ENCODE peak calls at places on chromosomes 13 and 19, in ten cellular contexts. V is PC-3, J is A673, X is WERI-Rb-1, C is astrocyte, T is body of pancreas, A is foreskin fibroblast, H is adrenal gland, G is left ventricle myocardium inferior, N is lower leg skin. W is an unnamed sample.
A peak's percentile ranks its signal among the peaks of the same experiment; 100 is the strongest.

GRCh38 chr19:1748703-1749341 is 4.5 kb upstream of the ONECUT3 start:
- DNase-seq in V (no peak), X (no peak), J (no peak), H (no peak), C (no peak), T (no peak), A (no peak), N (no peak), G (no peak), W (no peak)

GRCh38 chr13:112875627-112876026 is 93.4 kb upstream of the MCF2L start:
- DNase-seq in N (peak; percentile 74), H (no peak), C (no peak), A (no peak), J (no peak), T (no peak), X (peak; percentile 15), G (peak; percentile 0), V (no peak), W (no peak)

GRCh38 chr13:108785844-108786243 is 156.4 kb downstream of the MYO16 start:
- DNase-seq in J (no peak), V (no peak), H (no peak), N (no peak), T (no peak), G (no peak), C (no peak), X (no peak), A (no peak), W (no peak)

GRCh38 chr19:49896863-49897621 is at the start of gene IL4I1:
- DNase-seq in C (peak; percentile 16), A (no peak), N (no peak), T (no peak), X (no peak), J (no peak), V (no peak), G (no peak), H (no peak), W (no peak)

GRCh38 chr13:25847145-25847544 is 204.7 kb downstream of the SHISA2 start:
- DNase-seq in N (no peak), C (no peak), J (no peak), A (no peak), T (no peak), H (no peak), V (no peak), X (no peak), G (no peak), W (no peak)

GRCh38 chr19:13554506-13555235 is 48.4 kb upstream of the CACNA1A start:
- DNase-seq in T (no peak), H (no peak), C (no peak), G (no peak), X (no peak), N (no peak), A (no peak), V (no peak), J (no peak), W (no peak)

GRCh38 chr19:13195678-13196077 is 45.5 kb downstream of the IER2 start:
- DNase-seq in H (no peak), V (no peak), C (no peak), G (no peak), J (no peak), X (peak; percentile 85), T (peak; percentile 83), A (no peak), N (no peak), W (no peak)

GRCh38 chr13:111241862-111242261 is 78.6 kb upstream of the TEX29 start:
- DNase-seq in G (no peak), V (no peak), X (no peak), T (no peak), H (no peak), A (no peak), C (no peak), J (no peak), N (no peak), W (no peak)

GRCh38 chr19:13974073-13974472 is 21.8 kb downstream of the DCAF15 start:
- DNase-seq in N (no peak), C (no peak), X (peak; percentile 76), T (no peak), J (peak; percentile 42), V (peak; percentile 27), G (no peak), H (no peak), A (no peak), W (no peak)

GRCh38 chr19:19624032-19624570 is 3.9 kb downstream of the LPAR2 start:
- DNase-seq in X (no peak), C (no peak), T (no peak), V (no peak), A (no peak), J (no peak), N (no peak), G (no peak), H (no peak), W (no peak)

GRCh38 chr13:98543380-98544104 is 33.4 kb downstream of the STK24 start:
- DNase-seq in N (no peak), G (no peak), V (no peak), H (no peak), T (no peak), C (no peak), A (no peak), J (no peak), X (no peak), W (no peak)

GRCh38 chr13:24183741-24184182 is 23.2 kb downstream of the SPATA13 start:
- DNase-seq in C (no peak), J (no peak), X (no peak), T (peak; percentile 81), A (no peak), N (no peak), V (no peak), G (no peak), H (peak; percentile 65), W (no peak)

DNA sequence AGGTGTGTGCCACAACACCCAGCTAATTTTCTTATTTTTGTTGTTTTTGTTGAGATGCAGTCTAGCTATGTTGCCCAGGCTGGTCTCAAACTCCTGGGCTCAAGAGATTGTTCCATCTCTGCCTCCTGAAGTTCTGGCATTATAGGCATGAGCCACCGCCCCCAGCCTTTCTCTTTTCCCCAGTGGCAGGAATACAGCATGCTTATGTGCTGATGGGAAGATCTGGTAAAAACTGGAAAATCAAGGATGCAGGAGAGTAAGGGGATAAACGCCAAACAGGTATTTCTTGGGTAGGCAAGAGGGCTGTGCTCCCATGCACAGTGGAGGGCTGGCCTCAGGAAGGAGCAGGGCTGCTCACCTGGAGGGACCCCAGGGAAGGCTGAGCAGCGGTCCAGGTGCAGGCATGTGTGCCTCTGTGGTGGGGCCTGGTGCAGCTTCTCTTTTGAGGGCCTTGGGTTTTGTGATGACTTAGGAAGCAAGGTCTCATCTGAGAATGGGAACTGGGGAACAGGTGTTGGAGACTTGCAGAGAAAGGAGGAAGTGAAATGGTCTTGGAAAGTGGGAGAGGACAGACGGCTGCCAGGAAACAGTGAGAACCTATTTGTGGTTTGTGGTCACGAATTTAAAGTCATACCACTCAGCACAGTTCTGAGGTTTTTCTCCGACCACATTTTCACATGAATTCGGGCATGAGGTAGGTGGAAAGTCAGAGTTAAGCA is 106.5 kb downstream of the TEX26 start:
- DNase-seq in J (no peak), C (peak; percentile 95), V (peak; percentile 63), X (no peak), N (peak; percentile 58), G (no peak), A (no peak), H (no peak), T (no peak), W (peak; percentile 42)
- TF ChIP-seq CTCF in J (no peak), C (no peak), V (no peak), X (no peak), N (no peak), G (no peak), A (no peak), H (no peak), T (no peak), W (no peak)

DNA sequence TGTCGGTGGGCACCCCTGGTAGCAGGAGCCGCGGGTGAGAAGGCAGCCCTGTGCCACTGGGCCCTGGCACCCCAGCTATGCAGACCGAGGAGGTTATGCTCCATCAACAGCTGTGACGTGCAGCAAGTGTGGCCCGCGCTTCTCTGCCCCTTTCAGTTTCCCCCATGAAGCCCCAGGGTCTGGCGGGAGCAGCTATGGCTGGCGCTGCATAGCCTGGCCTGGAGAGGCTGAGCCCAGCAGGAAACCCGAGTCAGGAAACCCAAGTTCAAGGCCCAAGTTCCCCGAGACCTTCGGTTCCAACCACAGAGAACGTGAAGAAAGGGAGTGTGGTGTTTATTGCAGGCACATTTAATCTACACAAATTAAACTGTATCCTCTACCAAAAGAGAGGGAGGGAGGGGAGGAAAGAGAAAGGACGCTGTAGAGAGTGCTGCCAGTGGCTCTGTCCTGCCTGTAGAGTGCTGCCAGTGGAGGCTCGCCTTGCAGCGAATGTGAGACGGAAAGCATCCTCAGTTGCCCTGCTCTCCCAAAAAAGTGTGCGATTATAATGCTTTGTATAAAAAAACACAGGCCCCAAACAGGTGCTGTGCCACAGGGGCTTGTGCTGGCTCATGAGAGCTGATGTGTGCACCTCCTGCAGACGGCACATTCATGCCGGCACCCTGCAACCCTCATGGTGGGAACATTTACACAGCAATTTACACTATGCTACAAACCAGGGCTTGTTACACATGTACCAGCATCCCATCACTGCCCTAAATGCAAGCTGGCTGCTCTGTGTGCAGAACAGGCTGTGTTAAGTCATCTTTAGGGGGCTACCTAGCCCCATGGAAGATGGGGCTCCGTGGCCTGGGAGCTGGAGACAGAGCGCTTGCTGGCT is 16.3 kb downstream of the POP4 start:
- DNase-seq in A (no peak), G (no peak), C (no peak), N (no peak), T (no peak), X (no peak), J (no peak), V (peak; percentile 12), H (no peak), W (no peak)
- H3K4me3 ChIP-seq in A (no peak overlapping the region), G (no peak overlapping the region), C (no peak overlapping the region), N (no peak overlapping the region), T (no peak overlapping the region), X (no peak overlapping the region), J (no peak overlapping the region), V (no peak overlapping the region), H (no peak overlapping the region), W (no peak overlapping the region)

DNA sequence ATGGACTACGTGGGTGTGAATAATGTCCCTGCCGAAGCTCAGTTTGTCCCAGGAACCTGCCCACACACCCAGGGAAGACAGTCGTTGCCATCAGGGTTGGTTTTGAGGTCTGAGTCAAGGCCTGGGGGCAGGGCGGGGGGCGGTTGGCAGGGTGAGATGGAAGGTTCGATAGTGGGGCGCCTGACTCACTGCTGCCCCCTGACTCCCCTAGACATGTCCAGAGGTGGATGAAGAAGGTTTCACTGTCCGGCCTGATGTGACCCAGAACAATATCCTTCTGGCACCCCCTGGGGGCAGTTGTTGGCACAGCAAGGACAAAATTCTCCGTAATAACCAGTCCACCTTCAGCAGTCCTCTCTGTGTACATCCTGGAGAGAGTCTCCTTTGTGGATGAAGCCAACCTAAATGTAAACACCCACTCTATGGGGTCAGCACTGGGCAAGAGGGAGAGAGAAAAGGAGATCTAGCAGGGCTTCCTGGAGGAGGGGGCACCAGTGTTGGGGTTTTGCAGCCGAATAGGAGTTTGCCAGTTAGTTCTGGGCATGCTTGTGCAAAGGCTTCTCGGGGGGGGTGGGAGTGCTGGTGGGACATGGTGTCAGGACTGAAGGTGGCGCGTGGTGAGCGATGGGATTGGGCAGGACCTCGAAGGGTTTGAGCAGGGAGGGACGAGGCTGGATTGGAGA is 19.6 kb upstream of the B3GNT3 start:
- DNase-seq in J (no peak), V (peak; percentile 74), X (peak; percentile 37), G (no peak), T (peak; percentile 25), H (no peak), N (no peak), A (no peak), C (no peak), W (no peak)
- TF ChIP-seq CTCF in J (peak; percentile 61), V (peak; percentile 86), X (peak; percentile 58), G (peak; percentile 43), T (peak; percentile 27), H (peak; percentile 23), N (no peak), A (peak; percentile 60), C (peak; percentile 49), W (peak; percentile 76)

GRCh38 chr19:31517466-31518180 is 168.4 kb upstream of the TSHZ3 start:
- DNase-seq in V (no peak), T (no peak), J (no peak), N (peak; percentile 75), H (no peak), X (no peak), G (no peak), C (no peak), A (no peak), W (no peak)
- H3K4me3 ChIP-seq in V (no peak overlapping the region), T (no peak overlapping the region), J (no peak overlapping the region), N (no peak overlapping the region), H (no peak overlapping the region), X (no peak overlapping the region), G (no peak overlapping the region), C (no peak overlapping the region), A (no peak overlapping the region), W (no peak overlapping the region)